ENCODE peak calls at places on chromosome 17, in ten cellular contexts. X is transverse colon, W is upper lobe of left lung, G is kidney epithelial cell, A is fibroblast of pulmonary artery, U is thyroid gland, S is HFFc6, L is left lung, O is left ventricle myocardium inferior, R is spleen. M is an unnamed sample.

GRCh38 chr17:7843536-7844291 is 9.7 kb downstream of the KDM6B start:
- DNase-seq in X (peak), W (peak), G (no peak), A (peak), U (peak), S (peak), L (peak), O (peak), R (peak), M (peak)

GRCh38 chr17:56144205-56144604 is 9.1 kb upstream of the ANKFN1 start:
- DNase-seq in X (no peak), W (peak), G (no peak), A (no peak), U (no peak), S (no peak), L (no peak), O (no peak), R (no peak), M (no peak)

GRCh38 chr17:39926135-39926587 is 1.2 kb downstream of the ORMDL3 start:
- DNase-seq in X (no peak), W (no peak), G (no peak), A (no peak), U (no peak), S (no peak), L (no peak), O (no peak), R (no peak), M (no peak)

GRCh38 chr17:74972107-74972972 is at the start of gene HID1:
- DNase-seq in X (peak), W (peak), G (no peak), A (no peak), U (peak), S (no peak), L (peak), O (peak), R (peak), M (peak)

GRCh38 chr17:55845385-55845784 is 94.5 kb downstream of the PCTP start:
- DNase-seq in X (peak), W (peak), G (no peak), A (peak), U (peak), S (peak), L (peak), O (peak), R (peak), M (peak)

GRCh38 chr17:46809110-46809571 is 9.4 kb downstream of the WNT3 start:
- DNase-seq in X (no peak), W (no peak), G (no peak), A (no peak), U (no peak), S (no peak), L (no peak), O (no peak), R (no peak), M (no peak)

GRCh38 chr17:83148317-83149044 is 69.1 kb downstream of the METRNL start:
- DNase-seq in X (no peak), W (no peak), G (no peak), A (no peak), U (no peak), S (no peak), L (no peak), O (no peak), R (peak), M (no peak)

GRCh38 chr17:42422412-42422957 is 571 bp downstream of the CAVIN1 start:
- DNase-seq in X (no peak), W (no peak), G (no peak), A (no peak), U (peak), S (no peak), L (peak), O (no peak), R (peak), M (peak)

GRCh38 chr17:30253316-30253715 is 17.8 kb upstream of the SLC6A4 start:
- DNase-seq in X (no peak), W (no peak), G (no peak), A (no peak), U (peak), S (no peak), L (no peak), O (no peak), R (no peak), M (no peak)

GRCh38 chr17:49447603-49448325 is 33.1 kb upstream of the PHB1 start:
- DNase-seq in X (no peak), W (no peak), G (no peak), A (no peak), U (no peak), S (no peak), L (no peak), O (no peak), R (no peak), M (no peak)

GRCh38 chr17:8922451-8922850 is 43.1 kb downstream of the PIK3R5 start:
- DNase-seq in X (no peak), W (no peak), G (peak), A (peak), U (no peak), S (peak), L (no peak), O (no peak), R (no peak), M (no peak)

GRCh38 chr17:1765576-1765975 is 3.7 kb downstream of the SERPINF1 start:
- DNase-seq in X (no peak), W (no peak), G (no peak), A (no peak), U (no peak), S (no peak), L (no peak), O (no peak), R (no peak), M (no peak)

GRCh38 chr17:1562178-1562643 is 381 bp downstream of the PITPNA start:
- DNase-seq in X (peak), W (no peak), G (no peak), A (no peak), U (peak), S (peak), L (no peak), O (peak), R (peak), M (no peak)

DNA sequence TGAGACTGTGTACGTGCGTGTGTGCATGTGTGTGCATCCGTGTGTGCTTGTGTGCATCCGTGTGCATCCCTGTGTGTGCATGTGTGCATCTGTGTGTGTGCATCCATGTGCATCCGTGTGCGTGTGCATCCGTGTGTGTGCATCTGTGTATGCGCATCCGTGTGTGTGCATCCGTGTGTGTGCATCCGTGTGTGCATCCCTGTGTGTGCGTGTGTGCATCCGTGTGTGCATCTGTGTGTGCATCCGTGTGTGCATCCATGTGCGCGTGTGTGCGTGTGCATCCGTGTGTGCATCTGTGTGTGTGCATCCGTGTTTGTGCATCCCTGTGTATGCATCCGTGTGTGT is 5.3 kb downstream of the ITGAE start:
- DNase-seq in X (no peak), W (no peak), G (no peak), A (no peak), U (no peak), S (no peak), L (no peak), O (no peak), R (no peak), M (no peak)
- TF ChIP-seq CTCF in X (no peak), W (no peak), G (no peak), A (no peak), U (no peak), S (no peak), L (no peak), O (no peak), R (no peak), M (no peak)

GRCh38 chr17:29102741-29103181 is 59.8 kb downstream of the PIPOX start:
- DNase-seq in X (no peak), W (no peak), G (no peak), A (no peak), U (no peak), S (no peak), L (no peak), O (no peak), R (no peak), M (no peak)

GRCh38 chr17:29107084-29107483 is 64.1 kb downstream of the PIPOX start:
- DNase-seq in X (no peak), W (no peak), G (no peak), A (no peak), U (no peak), S (no peak), L (peak), O (no peak), R (no peak), M (no peak)

GRCh38 chr17:29100296-29100695 is 57.4 kb downstream of the PIPOX start:
- DNase-seq in X (no peak), W (no peak), G (no peak), A (no peak), U (no peak), S (no peak), L (no peak), O (no peak), R (no peak), M (peak)

GRCh38 chr17:29102046-29102445 is 59.1 kb downstream of the PIPOX start:
- DNase-seq in X (no peak), W (no peak), G (no peak), A (no peak), U (no peak), S (no peak), L (no peak), O (no peak), R (no peak), M (no peak)

GRCh38 chr17:29103341-29103740 is 60.4 kb downstream of the PIPOX start:
- DNase-seq in X (no peak), W (no peak), G (no peak), A (no peak), U (no peak), S (no peak), L (no peak), O (no peak), R (no peak), M (no peak)
- TF ChIP-seq CTCF in X (no peak), W (no peak), G (no peak), A (no peak), U (no peak), S (no peak), L (no peak), O (no peak), R (no peak), M (no peak)

GRCh38 chr17:79612468-79613194 is 1.8 kb upstream of the RBFOX3 start:
- DNase-seq in X (peak), W (no peak), G (no peak), A (peak), U (peak), S (no peak), L (no peak), O (no peak), R (no peak), M (peak)
- TF ChIP-seq CTCF in X (peak), W (no peak), G (peak), A (peak), U (no peak), S (peak), L (peak), O (peak), R (peak), M (peak)

GRCh38 chr17:3635474-3636153 is 436 bp downstream of the SHPK start:
- DNase-seq in X (peak), W (no peak), G (no peak), A (no peak), U (no peak), S (no peak), L (no peak), O (no peak), R (no peak), M (no peak)
- TF ChIP-seq CTCF in X (no peak), W (no peak), G (no peak), A (no peak), U (no peak), S (no peak), L (no peak), O (no peak), R (no peak), M (no peak)

DNA sequence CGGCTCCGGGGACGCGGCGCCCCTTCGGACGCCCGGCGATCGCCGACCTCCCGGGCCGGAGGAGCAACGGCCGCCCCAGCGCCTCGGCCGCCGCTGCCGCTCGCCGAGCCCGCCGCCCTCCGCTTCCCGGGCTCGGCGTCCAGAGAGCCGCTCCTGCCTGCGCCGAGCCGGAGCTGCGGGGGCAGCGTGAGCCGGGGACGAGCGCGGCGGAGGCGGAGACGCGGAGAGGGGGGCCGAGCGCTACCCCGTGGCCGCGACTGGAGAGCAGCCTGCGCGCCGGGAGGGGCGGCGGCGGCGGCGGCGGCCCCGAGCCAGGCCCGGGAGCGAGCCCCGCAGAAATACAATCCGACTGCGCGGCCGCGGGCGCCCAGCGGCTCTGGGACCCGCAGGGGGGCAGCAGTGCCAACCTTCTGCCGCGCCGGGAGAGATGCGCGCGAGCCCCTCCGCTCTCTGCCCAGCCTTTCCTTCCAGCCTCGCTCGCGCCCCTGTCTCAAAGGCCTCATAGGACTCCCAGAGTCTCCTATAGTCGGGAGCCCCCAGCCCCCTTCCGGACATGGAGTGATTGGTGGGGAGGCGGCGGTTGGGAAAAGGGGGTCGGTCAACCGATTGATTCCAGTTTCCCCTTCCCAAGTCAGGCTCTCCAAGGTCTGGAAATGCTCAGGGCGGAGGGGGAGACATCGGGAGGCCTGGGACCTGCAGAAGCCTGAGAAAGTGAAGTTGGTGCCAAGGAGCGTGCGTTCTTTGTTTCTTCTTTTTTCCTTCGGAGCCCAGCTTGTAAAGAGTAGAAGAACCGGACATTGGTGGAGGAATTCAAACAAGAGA is 1.0 kb upstream of the SDK2 start:
- DNase-seq in X (peak), W (no peak), G (no peak), A (peak), U (peak), S (no peak), L (no peak), O (peak), R (peak), M (peak)
- TF ChIP-seq CTCF in X (no peak), W (peak), G (no peak), A (no peak), U (no peak), S (no peak), L (no peak), O (peak), R (peak), M (no peak)

DNA sequence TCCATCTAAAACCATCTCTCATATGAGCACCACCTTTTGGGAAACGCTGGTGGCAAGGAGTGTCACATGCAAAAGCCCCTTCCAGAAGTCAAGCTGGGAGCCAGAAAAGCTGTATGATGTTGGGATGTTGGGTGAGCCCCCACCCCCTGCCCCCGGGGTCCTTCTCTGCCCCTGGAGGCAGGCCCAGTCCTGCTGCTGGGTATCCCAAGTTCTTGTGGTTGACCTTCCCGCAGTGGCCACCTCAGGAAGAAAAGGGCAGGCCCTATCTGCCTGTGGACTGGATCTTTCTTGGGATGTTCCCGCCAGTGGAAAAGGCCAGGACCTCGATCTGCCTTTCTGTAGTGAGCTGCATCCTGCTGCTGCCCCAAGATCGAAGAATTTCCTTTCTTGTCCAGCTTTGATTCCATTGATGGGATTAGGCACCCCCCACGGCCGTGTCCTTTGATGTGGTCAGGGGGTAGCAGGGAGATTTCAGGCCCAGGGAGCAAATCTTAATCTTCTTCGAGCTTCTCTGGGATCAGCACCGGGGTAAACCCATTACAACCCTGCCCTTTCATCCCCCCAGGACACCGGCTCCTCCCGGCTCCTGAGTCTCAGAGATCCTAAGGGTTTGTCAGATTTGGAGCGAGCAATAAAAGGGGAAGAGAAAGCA is 165.6 kb downstream of the RAB11FIP4 start:
- DNase-seq in X (no peak), W (no peak), G (no peak), A (no peak), U (no peak), S (no peak), L (no peak), O (no peak), R (no peak), M (no peak)
- TF ChIP-seq CTCF in X (no peak), W (no peak), G (no peak), A (no peak), U (no peak), S (no peak), L (no peak), O (no peak), R (no peak), M (no peak)

DNA sequence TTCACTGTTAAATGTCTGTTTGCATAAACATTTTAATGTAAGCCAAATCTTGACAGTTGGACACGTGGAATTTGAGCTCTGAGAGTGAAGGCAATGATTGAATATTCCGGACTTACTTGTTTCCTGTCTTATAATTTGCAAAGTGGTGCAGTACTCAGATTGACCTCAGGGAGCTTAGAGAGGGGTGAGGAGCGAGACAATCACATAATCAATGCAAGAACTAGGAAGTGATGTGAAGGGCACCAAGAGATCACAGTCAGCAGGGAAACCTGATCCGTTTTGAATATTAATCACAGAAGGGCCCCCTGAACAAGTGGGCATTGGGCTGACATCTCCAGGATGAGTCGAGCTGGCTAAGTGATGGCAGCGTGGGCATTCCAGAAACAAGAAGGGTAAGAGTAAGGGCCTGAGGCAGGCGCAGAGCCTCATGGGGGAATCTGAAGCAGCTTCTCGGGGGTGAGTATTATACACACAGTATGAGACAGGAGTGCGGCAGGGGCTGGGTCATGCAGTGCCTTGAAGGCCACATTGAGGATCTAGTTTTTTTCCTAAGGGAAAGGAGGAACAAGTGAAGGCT is 26.1 kb downstream of the TEX2 start:
- DNase-seq in X (no peak), W (no peak), G (no peak), A (no peak), U (no peak), S (no peak), L (no peak), O (no peak), R (no peak), M (no peak)
- TF ChIP-seq CTCF in X (peak), W (no peak), G (peak), A (peak), U (no peak), S (peak), L (no peak), O (peak), R (no peak), M (peak)

M was measured in activated CD8-positive, alpha-beta T cell treated with anti-CD3 and anti-CD28 coated beads for 36 hours.